ENCODE peak calls at places on chromosomes 11 and 22, in nine cellular contexts. X is naive thymus-derived CD8-positive, alpha-beta T cell; F is NCI-H1930; R is NCI-H774; T is left ventricle myocardium superior; Q is foreskin fibroblast; D is endodermal cell; M is sigmoid colon; E is stimulated activated CD8-positive, alpha-beta memory T cell treated with anti-CD3 and anti-CD28 coated beads, Interleukin-7, amount 100 ng/mL, for 24 hours. W is an unnamed sample.

GRCh38 chr11:113664069-113664980 is 41.8 kb downstream of the TMPRSS5 start:
- DNase-seq in M (no peak), Q (no peak), E (no peak), F (peak; percentile 32), D (no peak), R (no peak), X (no peak), T (no peak), W (no peak)

GRCh38 chr22:45917146-45917545 is 59.8 kb downstream of the WNT7B start:
- DNase-seq in F (no peak), M (no peak), X (no peak), D (no peak), E (no peak), Q (no peak), R (peak; percentile 12), T (no peak), W (no peak)

GRCh38 chr11:115659061-115659963 is 155.1 kb upstream of the CADM1 start:
- DNase-seq in M (no peak), D (peak; percentile 79), E (no peak), T (peak; percentile 58), Q (peak; percentile 18), R (peak; percentile 61), F (no peak), X (no peak), W (peak; percentile 22)

GRCh38 chr11:132908017-132908810 is 624.1 kb downstream of the OPCML start:
- DNase-seq in E (no peak), D (no peak), M (no peak), X (no peak), Q (no peak), R (no peak), F (no peak), T (no peak), W (no peak)

GRCh38 chr11:32090774-32091370 is at the start of gene RCN1:
- DNase-seq in M (peak; percentile 79), T (peak; percentile 84), F (peak; percentile 59), E (peak; percentile 11), X (peak; percentile 35), D (peak; percentile 95), Q (peak; percentile 94), R (peak; percentile 45), W (peak; percentile 79)

GRCh38 chr11:26228778-26229177 is 103.2 kb upstream of the ANO3 start:
- DNase-seq in E (no peak), Q (peak; percentile 60), D (no peak), M (no peak), X (no peak), T (no peak), F (no peak), R (no peak), W (no peak)

GRCh38 chr11:27487706-27488105 is 15.1 kb upstream of the LGR4 start:
- DNase-seq in F (no peak), M (no peak), T (no peak), E (no peak), X (no peak), R (no peak), D (no peak), Q (no peak), W (no peak)

GRCh38 chr22:17087176-17088131 is 2.7 kb downstream of the IL17RA start:
- DNase-seq in F (no peak), D (peak; percentile 35), E (no peak), T (no peak), Q (peak; percentile 30), R (no peak), X (peak; percentile 61), M (peak; percentile 50), W (peak; percentile 50)

GRCh38 chr11:43567396-43567975 is 113.1 kb upstream of the HSD17B12 start:
- DNase-seq in Q (peak; percentile 68), R (peak; percentile 24), T (no peak), F (peak; percentile 42), X (no peak), E (no peak), M (no peak), D (peak; percentile 61), W (no peak)

GRCh38 chr11:62854825-62855570 is 15.6 kb upstream of the WDR74 start:
- DNase-seq in Q (no peak), M (no peak), E (no peak), R (no peak), F (no peak), T (no peak), D (no peak), X (no peak), W (no peak)

GRCh38 chr11:34405079-34405858 is 33.5 kb upstream of the CAT start:
- DNase-seq in E (no peak), X (no peak), R (no peak), T (no peak), Q (peak; percentile 51), M (no peak), D (no peak), F (no peak), W (peak; percentile 17)

GRCh38 chr11:77223797-77224196 is 77.7 kb downstream of the GDPD4 start:
- DNase-seq in X (no peak), D (no peak), T (no peak), M (no peak), F (no peak), Q (no peak), E (no peak), R (no peak), W (no peak)

GRCh38 chr22:43077121-43077877 is 11.9 kb downstream of the TTLL1 start:
- DNase-seq in T (peak; percentile 80), D (no peak), X (no peak), M (no peak), Q (peak; percentile 19), E (no peak), F (no peak), R (no peak), W (no peak)

GRCh38 chr22:21808130-21808529 is 59.3 kb downstream of the MAPK1 start:
- DNase-seq in T (no peak), X (no peak), E (no peak), R (no peak), M (no peak), Q (no peak), F (no peak), D (no peak), W (no peak)

GRCh38 chr22:46484861-46485595 is 52.4 kb downstream of the CELSR1 start:
- DNase-seq in M (no peak), T (no peak), Q (peak; percentile 28), R (no peak), E (no peak), D (no peak), F (no peak), X (no peak), W (no peak)